ENCODE peak calls at places on chromosome 22, in nine cellular contexts. One of them, this sample, is unnamed.

GRCh38 chr22:43004362-43005035 is 10.4 kb downstream of the PACSIN2 start:
- DNase-seq in HS-5: no peak
- DNase-seq in endothelial cell of umbilical vein: no peak
- DNase-seq in NCI-H510A: no peak
- DNase-seq in foreskin fibroblast: peak
- DNase-seq in ACHN: no peak
- DNase-seq in activated B cell treated with CpG ODN at 0.5 μM for 24 hours: no peak
- DNase-seq in nucleus accumbens: no peak
- DNase-seq in cardiac fibroblast: peak
- DNase-seq in this sample: no peak

GRCh38 chr22:32850591-32851517 is 49.3 kb downstream of the TIMP3 start:
- DNase-seq in activated B cell treated with CpG ODN at 0.5 μM for 24 hours: no peak
- DNase-seq in cardiac fibroblast: peak
- DNase-seq in endothelial cell of umbilical vein: no peak
- DNase-seq in foreskin fibroblast: peak
- DNase-seq in HS-5: no peak
- DNase-seq in nucleus accumbens: peak
- DNase-seq in ACHN: no peak
- DNase-seq in NCI-H510A: no peak
- DNase-seq in this sample: no peak

GRCh38 chr22:23525510-23525909 is 54.6 kb downstream of the IGLL1 start:
- DNase-seq in foreskin fibroblast: no peak
- DNase-seq in nucleus accumbens: no peak
- DNase-seq in NCI-H510A: no peak
- DNase-seq in endothelial cell of umbilical vein: no peak
- DNase-seq in activated B cell treated with CpG ODN at 0.5 μM for 24 hours: no peak
- DNase-seq in HS-5: no peak
- DNase-seq in cardiac fibroblast: no peak
- DNase-seq in ACHN: no peak
- DNase-seq in this sample: no peak

GRCh38 chr22:44363214-44363979 is 50.6 kb upstream of the SHISAL1 start:
- DNase-seq in foreskin fibroblast: peak
- DNase-seq in endothelial cell of umbilical vein: peak
- DNase-seq in cardiac fibroblast: peak
- DNase-seq in ACHN: peak
- DNase-seq in HS-5: peak
- DNase-seq in activated B cell treated with CpG ODN at 0.5 μM for 24 hours: no peak
- DNase-seq in nucleus accumbens: peak
- DNase-seq in NCI-H510A: no peak
- DNase-seq in this sample: peak

GRCh38 chr22:32794449-32795213 is 6.9 kb upstream of the TIMP3 start:
- DNase-seq in cardiac fibroblast: no peak
- DNase-seq in endothelial cell of umbilical vein: no peak
- DNase-seq in foreskin fibroblast: peak
- DNase-seq in nucleus accumbens: peak
- DNase-seq in activated B cell treated with CpG ODN at 0.5 μM for 24 hours: no peak
- DNase-seq in ACHN: no peak
- DNase-seq in NCI-H510A: no peak
- DNase-seq in HS-5: no peak
- DNase-seq in this sample: no peak

GRCh38 chr22:38167988-38168407 is 13.6 kb downstream of the PLA2G6 start:
- DNase-seq in activated B cell treated with CpG ODN at 0.5 μM for 24 hours: no peak
- DNase-seq in ACHN: no peak
- DNase-seq in foreskin fibroblast: no peak
- DNase-seq in NCI-H510A: no peak
- DNase-seq in HS-5: no peak
- DNase-seq in nucleus accumbens: no peak
- DNase-seq in cardiac fibroblast: peak
- DNase-seq in endothelial cell of umbilical vein: no peak
- DNase-seq in this sample: no peak

GRCh38 chr22:38403806-38404205 is 51.2 kb downstream of the KCNJ4 start:
- DNase-seq in foreskin fibroblast: no peak
- DNase-seq in cardiac fibroblast: no peak
- DNase-seq in NCI-H510A: no peak
- DNase-seq in nucleus accumbens: no peak
- DNase-seq in endothelial cell of umbilical vein: no peak
- DNase-seq in ACHN: no peak
- DNase-seq in HS-5: no peak
- DNase-seq in activated B cell treated with CpG ODN at 0.5 μM for 24 hours: no peak
- DNase-seq in this sample: no peak

GRCh38 chr22:43946391-43946680 is 8.9 kb upstream of the SAMM50 start:
- DNase-seq in cardiac fibroblast: no peak
- DNase-seq in foreskin fibroblast: no peak
- DNase-seq in nucleus accumbens: no peak
- DNase-seq in NCI-H510A: no peak
- DNase-seq in activated B cell treated with CpG ODN at 0.5 μM for 24 hours: no peak
- DNase-seq in ACHN: peak
- DNase-seq in endothelial cell of umbilical vein: no peak
- DNase-seq in HS-5: no peak
- DNase-seq in this sample: no peak

GRCh38 chr22:45170001-45170466 is 6.3 kb downstream of the NUP50 start:
- DNase-seq in NCI-H510A: no peak
- DNase-seq in endothelial cell of umbilical vein: no peak
- DNase-seq in ACHN: no peak
- DNase-seq in foreskin fibroblast: no peak
- DNase-seq in cardiac fibroblast: no peak
- DNase-seq in HS-5: no peak
- DNase-seq in activated B cell treated with CpG ODN at 0.5 μM for 24 hours: no peak
- DNase-seq in nucleus accumbens: no peak
- DNase-seq in this sample: no peak

GRCh38 chr22:49573109-49573765 is 254.4 kb downstream of the BRD1 start:
- DNase-seq in nucleus accumbens: no peak
- DNase-seq in ACHN: no peak
- DNase-seq in HS-5: no peak
- DNase-seq in endothelial cell of umbilical vein: no peak
- DNase-seq in activated B cell treated with CpG ODN at 0.5 μM for 24 hours: no peak
- DNase-seq in cardiac fibroblast: no peak
- DNase-seq in foreskin fibroblast: no peak
- DNase-seq in NCI-H510A: no peak
- DNase-seq in this sample: no peak

GRCh38 chr22:44277404-44278135 is 35.2 kb downstream of the SHISAL1 start:
- DNase-seq in endothelial cell of umbilical vein: no peak
- DNase-seq in activated B cell treated with CpG ODN at 0.5 μM for 24 hours: no peak
- DNase-seq in ACHN: no peak
- DNase-seq in NCI-H510A: no peak
- DNase-seq in foreskin fibroblast: no peak
- DNase-seq in cardiac fibroblast: no peak
- DNase-seq in HS-5: no peak
- DNase-seq in nucleus accumbens: no peak
- DNase-seq in this sample: no peak